ENCODE peak calls at places on chromosome 6, in eight cellular contexts. F is NCI-H2029 treated with DMSO at 0.1 percent for 48 hours, T is HS-5, E is NCI-H1694 treated with DMSO at 0.1 percent for 48 hours, M is HCT116, I is lower lobe of right lung, N is cerebellar cortex, H is upper lobe of right lung. W is an unnamed sample.

GRCh38 chr6:90729057-90729456 is 142.2 kb upstream of the MAP3K7 start:
- DNase-seq in E (no peak), I (no peak), T (no peak), N (no peak), M (no peak), F (no peak), H (no peak), W (no peak)

GRCh38 chr6:25883991-25884390 is 9.9 kb upstream of the SLC17A3 start:
- DNase-seq in N (no peak), T (peak), M (no peak), E (no peak), H (no peak), F (no peak), I (no peak), W (peak)

GRCh38 chr6:134363323-134364039 is 45.6 kb upstream of the SGK1 start:
- DNase-seq in E (no peak), F (no peak), N (no peak), H (no peak), M (peak), T (peak), I (no peak), W (peak)

GRCh38 chr6:12022903-12023522 is 10.9 kb downstream of the HIVEP1 start:
- DNase-seq in E (no peak), H (no peak), I (no peak), M (no peak), T (no peak), F (no peak), N (no peak), W (no peak)

GRCh38 chr6:21742238-21742660 is 148.7 kb downstream of the SOX4 start:
- DNase-seq in I (no peak), T (peak), N (no peak), H (no peak), E (no peak), M (peak), F (peak), W (peak)

GRCh38 chr6:56713285-56713684 is 70.6 kb upstream of the DST start:
- DNase-seq in N (peak), T (no peak), E (no peak), F (no peak), M (peak), I (no peak), H (no peak), W (peak)

GRCh38 chr6:72826033-72826432 is 204.2 kb downstream of the KCNQ5 start:
- DNase-seq in E (no peak), H (no peak), M (no peak), I (no peak), T (peak), F (no peak), N (no peak), W (peak)

GRCh38 chr6:1124885-1125284 is 187.0 kb upstream of the FOXQ1 start:
- DNase-seq in F (no peak), I (no peak), M (no peak), T (no peak), N (no peak), H (no peak), E (no peak), W (no peak)

W was measured in ELR.